ENCODE peak calls at places on chromosomes 3 and 15, in seven cellular contexts. O is NCI-H1417, Y is foreskin fibroblast, A is AG10803, L is NCI-H774, T is HuH-7, P is activated T-helper 1 cell treated with Interleukin-2 at 50 U/mL for 16 hours. K is an unnamed sample.

GRCh38 chr3:12443781-12444522 is 40.3 kb upstream of the TSEN2 start:
- DNase-seq in P (no peak), T (no peak), A (no peak), O (no peak), L (no peak), Y (no peak), K (no peak)

GRCh38 chr3:11155341-11156025 is 1.2 kb downstream of the HRH1 start:
- DNase-seq in L (no peak), O (peak), A (peak), P (no peak), T (peak), Y (peak), K (peak)

GRCh38 chr3:113758389-113759029 is 11.7 kb downstream of the ATP6V1A start:
- DNase-seq in P (no peak), Y (peak), L (no peak), T (no peak), A (peak), O (no peak), K (no peak)

GRCh38 chr3:150703756-150704344 is at the start of gene ERICH6:
- DNase-seq in O (peak), P (peak), T (peak), A (peak), Y (peak), L (peak), K (peak)

GRCh38 chr15:90895571-90896117 is 7.5 kb upstream of the MAN2A2 start:
- DNase-seq in Y (peak), L (peak), T (peak), O (peak), P (no peak), A (no peak), K (no peak)

GRCh38 chr3:108190346-108190745 is 31.9 kb downstream of the IFT57 start:
- DNase-seq in A (no peak), L (no peak), T (no peak), Y (no peak), O (no peak), P (no peak), K (peak)

GRCh38 chr3:25284249-25284648 is 143.8 kb upstream of the RARB start:
- DNase-seq in L (no peak), O (no peak), P (no peak), A (no peak), T (no peak), Y (no peak), K (no peak)

GRCh38 chr15:43266386-43266785 is 342 bp downstream of the TGM5 start:
- DNase-seq in P (no peak), L (no peak), O (no peak), T (no peak), A (no peak), Y (no peak), K (no peak)

GRCh38 chr3:42035816-42036482 is 55.2 kb upstream of the TRAK1 start:
- DNase-seq in Y (peak), L (no peak), P (no peak), T (no peak), A (peak), O (no peak), K (no peak)

GRCh38 chr3:39401983-39402382 is 4.5 kb upstream of the RPSA start:
- DNase-seq in L (no peak), Y (peak), A (no peak), T (no peak), O (no peak), P (no peak), K (no peak)

GRCh38 chr3:107598926-107599754 is 76.4 kb downstream of the BBX start:
- DNase-seq in P (peak), O (peak), A (peak), L (no peak), T (peak), Y (peak), K (no peak)

GRCh38 chr3:114623420-114624046 is 329.7 kb downstream of the TIGIT start:
- DNase-seq in T (no peak), O (no peak), Y (peak), P (no peak), L (no peak), A (peak), K (no peak)

GRCh38 chr3:53938645-53939044 is 47.0 kb upstream of the SELENOK start:
- DNase-seq in A (peak), O (peak), P (no peak), L (peak), Y (peak), T (peak), K (peak)

GRCh38 chr15:100123611-100124010 is 218.2 kb downstream of the ADAMTS17 start:
- DNase-seq in A (no peak), L (no peak), Y (no peak), P (no peak), O (no peak), T (no peak), K (no peak)

GRCh38 chr3:67870477-67870876 is 216.1 kb upstream of the SUCLG2 start:
- DNase-seq in P (no peak), T (no peak), O (no peak), A (no peak), L (no peak), Y (no peak), K (no peak)

GRCh38 chr3:17046623-17047022 is 161.9 kb downstream of the PLCL2 start:
- DNase-seq in P (no peak), L (no peak), T (no peak), Y (no peak), O (no peak), A (no peak), K (no peak)

GRCh38 chr15:83289160-83289559 is 4.7 kb upstream of the BNC1 start:
- DNase-seq in T (no peak), A (peak), P (no peak), Y (peak), O (no peak), L (no peak), K (no peak)

GRCh38 chr15:74458473-74458872 is 2.5 kb downstream of the UBL7 start:
- DNase-seq in Y (no peak), O (no peak), T (no peak), A (no peak), L (no peak), P (no peak), K (no peak)

GRCh38 chr3:111904376-111905241 is 45.5 kb downstream of the PHLDB2 start:
- DNase-seq in T (peak), Y (peak), A (peak), P (no peak), O (no peak), L (no peak), K (peak)

GRCh38 chr3:111572061-111572460 is 23.1 kb downstream of the ZBED2 start:
- DNase-seq in O (no peak), L (no peak), P (no peak), Y (no peak), A (no peak), T (no peak), K (no peak)

GRCh38 chr3:185744997-185745843 is 79.6 kb downstream of the IGF2BP2 start:
- DNase-seq in P (no peak), A (peak), T (no peak), L (no peak), O (no peak), Y (peak), K (no peak)

GRCh38 chr3:50445919-50446318 is 57.5 kb downstream of the CACNA2D2 start:
- DNase-seq in Y (no peak), P (no peak), A (no peak), T (peak), L (peak), O (peak), K (no peak)

GRCh38 chr3:38493019-38493418 is 3.1 kb upstream of the EXOG start:
- DNase-seq in T (no peak), A (peak), O (no peak), P (no peak), L (no peak), Y (peak), K (no peak)

GRCh38 chr3:185757176-185757575 is 67.7 kb downstream of the IGF2BP2 start:
- DNase-seq in O (no peak), Y (no peak), P (no peak), T (no peak), A (no peak), L (no peak), K (no peak)

GRCh38 chr3:99515-99914 is 97.0 kb upstream of the CHL1 start:
- DNase-seq in T (no peak), P (no peak), O (peak), Y (no peak), L (no peak), A (no peak), K (no peak)

GRCh38 chr3:18900994-18901393 is 247.3 kb upstream of the KCNH8 start:
- DNase-seq in O (no peak), T (no peak), P (no peak), A (no peak), L (no peak), Y (no peak), K (peak)

GRCh38 chr3:12926660-12927059 is 85.3 kb upstream of the RPL32 start:
- DNase-seq in P (no peak), O (no peak), T (no peak), Y (no peak), L (no peak), A (no peak), K (no peak)

GRCh38 chr3:187150599-187150998 is 11.3 kb upstream of the RPL39L start:
- DNase-seq in L (no peak), Y (no peak), P (peak), O (peak), A (no peak), T (no peak), K (no peak)

GRCh38 chr15:43918717-43919116 is 91.9 kb downstream of the WDR76 start:
- DNase-seq in O (no peak), P (no peak), Y (no peak), A (no peak), L (no peak), T (no peak), K (no peak)

GRCh38 chr15:29670945-29671307 is 151.3 kb downstream of the TJP1 start:
- DNase-seq in Y (peak), L (no peak), O (no peak), T (no peak), A (peak), P (no peak), K (peak)

GRCh38 chr3:63981980-63982379 is 41.3 kb downstream of the PSMD6 start:
- DNase-seq in P (no peak), A (no peak), T (no peak), O (no peak), Y (no peak), L (no peak), K (no peak)

GRCh38 chr3:33505027-33505426 is 64.8 kb upstream of the UBP1 start:
- DNase-seq in A (no peak), L (no peak), P (no peak), Y (no peak), T (no peak), O (no peak), K (no peak)

GRCh38 chr3:72957303-72957702 is 39.3 kb upstream of the PPP4R2 start:
- DNase-seq in P (no peak), L (no peak), T (peak), O (no peak), A (no peak), Y (no peak), K (no peak)

GRCh38 chr3:186277268-186277909 is 84.6 kb downstream of the DGKG start:
- DNase-seq in O (peak), Y (peak), T (peak), P (no peak), L (no peak), A (peak), K (no peak)

GRCh38 chr15:76840830-76841460 is 64.2 kb downstream of the SCAPER start:
- DNase-seq in Y (peak), L (no peak), T (peak), P (no peak), O (peak), A (peak), K (no peak)

GRCh38 chr3:113746955-113747718 is at the start of gene ATP6V1A:
- DNase-seq in T (peak), P (peak), O (peak), L (no peak), A (no peak), Y (peak), K (no peak)

GRCh38 chr3:35549690-35550089 is 89.6 kb upstream of the ARPP21 start:
- DNase-seq in P (no peak), O (no peak), Y (peak), T (no peak), A (no peak), L (no peak), K (no peak)

GRCh38 chr3:127153506-127153815 is 39.5 kb upstream of the PRR23E start:
- DNase-seq in L (no peak), P (no peak), Y (no peak), O (no peak), T (no peak), A (no peak), K (no peak)